ENCODE peak calls at places on chromosomes 11 and 22, in nine cellular contexts. H, Y, X, U, Z, A, N, I and D are unnamed samples.

GRCh38 chr11:100817620-100818019 is 130.5 kb downstream of the ARHGAP42 start:
- DNase-seq in U (no peak), A (no peak), Z (no peak), X (no peak), H (no peak), Y (no peak), N (no peak), I (no peak), D (no peak)

GRCh38 chr11:104700609-104701008 is 197.7 kb downstream of the CASP12 start:
- DNase-seq in Y (peak), A (no peak), I (no peak), X (no peak), N (peak), U (peak), H (peak), Z (no peak), D (peak)

GRCh38 chr11:73113426-73113825 is 28.7 kb downstream of the FCHSD2 start:
- DNase-seq in U (no peak), I (no peak), A (no peak), Z (no peak), X (no peak), H (no peak), N (no peak), Y (no peak), D (no peak)

GRCh38 chr11:57868491-57868890 is 106.9 kb downstream of the CTNND1 start:
- DNase-seq in X (no peak), I (no peak), Y (no peak), H (no peak), N (no peak), Z (no peak), A (no peak), U (no peak), D (no peak)

GRCh38 chr11:118643142-118643994 is 36.0 kb downstream of the PHLDB1 start:
- DNase-seq in H (no peak), Z (peak), A (no peak), N (no peak), I (no peak), Y (no peak), U (no peak), X (no peak), D (no peak)

GRCh38 chr11:2519517-2519878 is 74.7 kb downstream of the KCNQ1 start:
- DNase-seq in U (no peak), X (no peak), N (no peak), H (no peak), A (no peak), Z (no peak), Y (no peak), I (no peak), D (no peak)

GRCh38 chr22:21443057-21443734 is 24.0 kb upstream of the TMEM191C start:
- DNase-seq in H (no peak), N (no peak), Y (no peak), X (no peak), U (no peak), I (no peak), A (peak), Z (no peak), D (no peak)

GRCh38 chr11:100072131-100072530 is 615.0 kb upstream of the ARHGAP42 start:
- DNase-seq in Y (no peak), U (no peak), A (no peak), I (no peak), N (no peak), X (no peak), Z (no peak), H (no peak), D (no peak)

GRCh38 chr22:22902247-22902962 is 14.8 kb downstream of the IGLL5 start:
- DNase-seq in Y (no peak), N (no peak), Z (no peak), U (no peak), H (no peak), I (no peak), A (no peak), X (no peak), D (no peak)

DNA sequence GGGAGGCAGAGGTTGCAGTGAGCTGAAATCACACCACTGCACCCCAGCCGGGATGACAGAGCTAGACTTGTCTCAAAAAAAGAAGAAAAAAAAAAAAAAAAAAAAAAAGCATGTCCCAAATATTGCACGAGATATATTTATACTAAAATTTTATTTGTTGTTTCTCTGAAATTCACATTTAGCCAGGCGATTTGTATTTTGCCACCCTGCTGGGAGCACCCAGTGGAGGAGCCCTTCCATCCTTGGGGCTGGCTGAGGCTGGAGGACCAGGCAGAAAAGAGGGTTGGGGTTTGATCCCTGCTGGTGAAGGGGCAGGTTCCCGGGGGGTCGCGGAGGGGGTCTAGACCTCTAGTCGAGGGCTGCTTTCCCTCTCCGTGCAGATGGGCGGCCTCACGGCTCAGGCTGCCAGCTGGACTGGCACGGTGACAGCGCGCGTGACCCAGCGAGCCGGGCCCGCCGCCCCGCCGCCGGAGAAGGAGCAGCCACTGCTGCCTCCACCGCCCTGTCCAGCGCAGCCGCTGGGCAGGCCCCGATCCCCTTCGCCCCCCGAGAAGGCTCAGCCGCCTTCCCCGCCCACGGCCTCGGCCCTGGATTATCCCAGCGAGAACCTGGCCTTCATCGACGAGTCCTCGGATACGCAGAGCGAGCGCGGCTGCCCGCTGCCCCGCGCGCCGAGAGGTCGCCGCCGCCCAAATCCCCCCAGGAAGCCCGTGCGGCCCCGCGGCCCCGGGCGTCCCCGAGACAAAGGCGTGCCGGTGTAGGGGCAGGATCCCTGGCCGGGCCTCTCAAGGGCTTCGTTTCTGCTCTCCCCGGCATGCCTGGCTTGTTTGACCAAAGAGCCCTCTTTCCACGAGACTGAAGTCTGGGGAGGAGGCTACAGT is 952 bp upstream of the CATSPERZ start:
- DNase-seq in Z (peak), A (no peak), Y (peak), N (no peak), H (no peak), X (no peak), I (no peak), U (no peak), D (peak)
- H3K4me3 ChIP-seq in Z (peak), A (peak), Y (no peak), N (peak), H (no peak), X (peak), I (no peak), U (peak), D (peak)

DNA sequence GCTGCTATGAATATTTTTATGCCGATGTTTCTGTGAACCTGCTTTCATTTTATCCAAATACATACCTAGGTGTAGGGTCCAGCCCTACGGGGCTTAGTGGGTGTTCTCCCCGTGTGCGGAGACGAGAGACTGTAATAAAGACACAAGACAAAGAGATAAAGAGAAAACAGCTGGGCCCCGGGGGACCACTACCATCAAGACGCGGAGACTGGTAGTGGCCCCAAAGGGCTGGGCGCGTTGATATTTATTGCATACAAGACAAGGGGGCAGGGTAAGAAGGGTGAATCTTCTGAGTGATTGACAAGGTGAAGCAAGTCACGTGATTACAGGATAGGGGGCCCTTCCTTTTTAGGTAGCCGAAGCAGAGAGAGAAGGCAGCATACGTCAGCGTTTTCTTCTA is 920.1 kb downstream of the BRD1 start:
- DNase-seq in I (no peak), N (no peak), X (no peak), A (no peak), Z (no peak), U (no peak), Y (no peak), H (no peak), D (no peak)
- TF ChIP-seq CTCF in I (no peak), N (no peak), X (no peak), A (no peak), Z (no peak), U (no peak), Y (no peak), H (no peak), D (no peak)

GRCh38 chr22:39234867-39235687 is 9.7 kb downstream of the PDGFB start:
- DNase-seq in A (peak), U (no peak), Y (peak), H (no peak), N (no peak), I (no peak), X (no peak), Z (peak), D (no peak)
- H3K4me3 ChIP-seq in A (no peak), U (no peak), Y (no peak), H (no peak), N (no peak), I (no peak), X (no peak), Z (peak), D (no peak)

DNA sequence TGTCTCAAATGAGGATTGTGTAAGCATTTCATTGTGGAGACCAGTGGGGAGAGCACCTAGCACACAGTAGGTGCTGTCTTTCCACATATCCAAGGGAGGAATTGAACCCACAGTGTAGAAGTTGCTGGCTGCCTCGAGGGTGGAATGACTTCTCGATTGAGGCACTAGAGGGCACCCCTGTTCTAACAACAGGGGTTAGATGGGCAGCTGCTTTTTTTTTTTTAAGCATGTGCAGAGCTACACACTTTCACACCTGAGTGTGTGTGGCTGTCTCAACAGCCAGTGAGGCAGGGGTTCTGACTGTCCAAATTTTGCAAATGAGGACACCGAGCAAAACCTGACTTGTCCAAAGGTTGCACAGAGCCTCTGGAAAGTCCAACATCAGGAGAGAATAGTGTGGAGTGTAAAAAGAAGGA is 118.2 kb upstream of the CRYBB3 start:
- DNase-seq in X (no peak), U (peak), Z (no peak), H (peak), N (no peak), I (no peak), A (no peak), Y (no peak), D (peak)
- TF ChIP-seq CTCF in X (peak), U (peak), Z (peak), H (peak), N (peak), I (peak), A (peak), Y (peak), D (peak)